ENCODE peak calls at places on chromosomes 1 and 21, in four cellular contexts. One of them, this sample, is unnamed.

GRCh38 chr1:238951809-238952208 is 434.6 kb upstream of the CHRM3 start:
- DNase-seq in uterus: no peak
- DNase-seq in suprapubic skin: no peak
- DNase-seq in endothelial cell: peak; percentile 30
- DNase-seq in this sample: peak; percentile 30

GRCh38 chr1:94101613-94101940 is 19.4 kb downstream of the ABCA4 start:
- DNase-seq in endothelial cell: no peak
- DNase-seq in suprapubic skin: no peak
- DNase-seq in uterus: peak; percentile 63
- DNase-seq in this sample: no peak

GRCh38 chr1:178645826-178646200 is 79.2 kb upstream of the RALGPS2 start:
- DNase-seq in endothelial cell: no peak
- DNase-seq in suprapubic skin: no peak
- DNase-seq in uterus: no peak
- DNase-seq in this sample: no peak

GRCh38 chr1:22879445-22879844 is 93.2 kb downstream of the LACTBL1 start:
- DNase-seq in endothelial cell: no peak
- DNase-seq in suprapubic skin: no peak
- DNase-seq in uterus: no peak
- DNase-seq in this sample: no peak

GRCh38 chr1:87325982-87326738 is 2.5 kb upstream of the LMO4 start:
- DNase-seq in suprapubic skin: no peak
- DNase-seq in endothelial cell: peak; percentile 56
- DNase-seq in uterus: no peak
- DNase-seq in this sample: no peak

GRCh38 chr1:43205671-43206070 is 33.5 kb downstream of the CFAP57 start:
- DNase-seq in uterus: no peak
- DNase-seq in suprapubic skin: no peak
- DNase-seq in endothelial cell: no peak
- DNase-seq in this sample: no peak

GRCh38 chr1:193210991-193211390 is 24.6 kb upstream of the B3GALT2 start:
- DNase-seq in uterus: no peak
- DNase-seq in endothelial cell: no peak
- DNase-seq in suprapubic skin: no peak
- DNase-seq in this sample: no peak

GRCh38 chr1:11749203-11749689 is 12.7 kb upstream of the C1orf167 start:
- DNase-seq in endothelial cell: peak; percentile 49
- DNase-seq in uterus: peak; percentile 37
- DNase-seq in suprapubic skin: no peak
- DNase-seq in this sample: peak; percentile 74

GRCh38 chr1:15188678-15189077 is 35.1 kb downstream of the TMEM51 start:
- DNase-seq in endothelial cell: no peak
- DNase-seq in suprapubic skin: no peak
- DNase-seq in uterus: no peak
- DNase-seq in this sample: no peak

GRCh38 chr1:151054971-151055547 is 4.4 kb downstream of the CDC42SE1 start:
- DNase-seq in suprapubic skin: no peak
- DNase-seq in endothelial cell: no peak
- DNase-seq in uterus: no peak
- DNase-seq in this sample: no peak

GRCh38 chr1:109790735-109791494 is 27.2 kb upstream of the EPS8L3 start:
- DNase-seq in suprapubic skin: peak; percentile 78
- DNase-seq in endothelial cell: peak; percentile 66
- DNase-seq in uterus: peak; percentile 27
- DNase-seq in this sample: no peak

GRCh38 chr1:21869620-21870121 is 57.6 kb downstream of the LDLRAD2 start:
- DNase-seq in suprapubic skin: peak; percentile 88
- DNase-seq in endothelial cell: no peak
- DNase-seq in uterus: peak; percentile 78
- DNase-seq in this sample: no peak

GRCh38 chr1:55064071-55064581 is 24.8 kb downstream of the PCSK9 start:
- DNase-seq in uterus: no peak
- DNase-seq in suprapubic skin: no peak
- DNase-seq in endothelial cell: no peak
- DNase-seq in this sample: no peak
- TF ChIP-seq CTCF in uterus: no peak
- TF ChIP-seq CTCF in suprapubic skin: no peak
- TF ChIP-seq CTCF in endothelial cell: peak; percentile 54
- TF ChIP-seq CTCF in this sample: peak; percentile 30

DNA sequence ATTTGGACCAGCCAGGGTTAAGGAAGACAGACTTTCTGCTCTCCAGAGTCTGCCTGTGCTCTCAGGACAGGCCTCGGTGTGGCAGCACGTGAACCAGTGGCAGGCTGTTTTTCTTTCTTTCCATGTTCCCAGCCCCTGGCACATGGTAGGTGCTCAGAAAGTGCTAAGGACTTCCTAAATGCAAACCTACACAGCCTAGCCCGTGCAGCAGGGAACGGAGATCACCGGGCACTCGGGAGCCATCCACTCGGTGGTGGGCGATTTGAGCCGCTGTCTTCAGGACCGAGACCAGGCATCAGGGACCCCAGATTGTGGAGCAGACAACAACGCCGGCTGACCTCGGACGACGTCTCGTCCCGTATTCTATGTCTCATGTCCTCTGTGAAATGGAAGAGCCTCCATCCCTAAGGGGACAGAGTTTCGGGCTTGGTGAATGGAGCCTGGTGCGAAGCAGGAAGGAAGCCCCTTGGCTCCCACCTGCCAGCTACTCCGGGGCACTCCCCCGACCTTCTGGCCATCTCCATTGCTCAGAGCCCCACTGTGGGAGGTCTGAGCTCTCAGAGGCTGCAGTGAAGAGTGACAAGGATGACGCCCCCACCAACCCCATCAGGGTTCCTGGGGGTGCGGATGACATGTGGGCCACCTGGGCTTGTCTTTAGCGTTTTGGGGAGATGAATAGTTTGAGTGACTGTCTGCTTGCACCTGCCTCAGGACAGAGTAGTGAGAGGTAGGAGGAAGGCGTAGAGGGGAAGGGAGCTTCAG is 43.0 kb upstream of the LBR start:
- DNase-seq in endothelial cell: no peak
- DNase-seq in uterus: peak; percentile 10
- DNase-seq in suprapubic skin: peak; percentile 78
- DNase-seq in this sample: no peak
- TF ChIP-seq CTCF in endothelial cell: no peak
- TF ChIP-seq CTCF in uterus: no peak
- TF ChIP-seq CTCF in suprapubic skin: no peak
- TF ChIP-seq CTCF in this sample: no peak

DNA sequence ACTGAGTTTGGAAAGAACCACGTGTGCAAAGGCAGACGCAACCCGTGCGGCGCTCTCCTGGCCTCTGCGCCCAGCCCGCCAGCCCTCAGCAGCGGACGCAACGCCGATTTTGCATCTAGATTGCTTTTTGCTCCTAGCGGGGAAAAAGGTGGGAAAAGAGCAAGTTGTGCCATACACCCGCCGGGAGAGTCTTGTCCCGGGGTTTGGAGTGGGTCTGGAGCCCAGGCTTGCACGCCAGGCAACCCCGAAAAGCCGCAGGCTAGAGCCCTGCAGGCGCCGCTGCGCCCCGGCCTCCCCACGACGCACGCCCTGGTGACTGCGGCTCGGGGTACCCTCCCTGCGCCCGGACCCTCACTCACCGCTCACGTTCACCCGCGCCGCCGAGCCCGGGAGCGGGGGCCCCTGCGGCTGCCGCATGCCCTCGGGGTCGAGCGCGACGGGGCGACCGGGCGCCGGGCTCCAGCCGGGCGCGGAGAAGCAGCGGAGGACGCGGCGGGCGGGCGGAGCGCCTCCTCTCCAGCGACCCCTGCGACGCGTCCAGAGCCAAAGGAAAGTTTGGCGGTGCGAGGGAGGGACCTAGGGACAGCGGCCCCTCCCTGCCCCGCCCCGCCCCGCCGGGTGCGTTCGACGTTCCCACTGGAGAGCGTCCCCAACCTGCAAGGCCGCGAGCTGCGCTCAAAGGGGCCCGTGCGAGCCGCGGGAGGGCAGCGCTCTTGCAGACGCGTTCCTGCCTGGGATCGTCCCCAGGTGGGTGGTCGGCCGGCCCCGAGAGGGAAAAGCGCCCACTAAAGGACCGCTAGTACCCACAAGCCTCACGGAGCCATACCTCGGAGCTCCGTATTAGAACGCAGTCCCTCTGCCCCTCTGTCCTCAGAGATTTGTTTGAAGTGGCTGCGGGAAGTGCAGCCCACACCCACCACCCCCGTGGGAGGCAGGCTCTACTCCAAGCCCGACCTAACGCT is at the start of gene LPAR3:
- DNase-seq in uterus: no peak
- DNase-seq in endothelial cell: peak; percentile 31
- DNase-seq in suprapubic skin: no peak
- DNase-seq in this sample: peak; percentile 52
- TF ChIP-seq CTCF in uterus: no peak
- TF ChIP-seq CTCF in endothelial cell: no peak
- TF ChIP-seq CTCF in suprapubic skin: no peak
- TF ChIP-seq CTCF in this sample: no peak

DNA sequence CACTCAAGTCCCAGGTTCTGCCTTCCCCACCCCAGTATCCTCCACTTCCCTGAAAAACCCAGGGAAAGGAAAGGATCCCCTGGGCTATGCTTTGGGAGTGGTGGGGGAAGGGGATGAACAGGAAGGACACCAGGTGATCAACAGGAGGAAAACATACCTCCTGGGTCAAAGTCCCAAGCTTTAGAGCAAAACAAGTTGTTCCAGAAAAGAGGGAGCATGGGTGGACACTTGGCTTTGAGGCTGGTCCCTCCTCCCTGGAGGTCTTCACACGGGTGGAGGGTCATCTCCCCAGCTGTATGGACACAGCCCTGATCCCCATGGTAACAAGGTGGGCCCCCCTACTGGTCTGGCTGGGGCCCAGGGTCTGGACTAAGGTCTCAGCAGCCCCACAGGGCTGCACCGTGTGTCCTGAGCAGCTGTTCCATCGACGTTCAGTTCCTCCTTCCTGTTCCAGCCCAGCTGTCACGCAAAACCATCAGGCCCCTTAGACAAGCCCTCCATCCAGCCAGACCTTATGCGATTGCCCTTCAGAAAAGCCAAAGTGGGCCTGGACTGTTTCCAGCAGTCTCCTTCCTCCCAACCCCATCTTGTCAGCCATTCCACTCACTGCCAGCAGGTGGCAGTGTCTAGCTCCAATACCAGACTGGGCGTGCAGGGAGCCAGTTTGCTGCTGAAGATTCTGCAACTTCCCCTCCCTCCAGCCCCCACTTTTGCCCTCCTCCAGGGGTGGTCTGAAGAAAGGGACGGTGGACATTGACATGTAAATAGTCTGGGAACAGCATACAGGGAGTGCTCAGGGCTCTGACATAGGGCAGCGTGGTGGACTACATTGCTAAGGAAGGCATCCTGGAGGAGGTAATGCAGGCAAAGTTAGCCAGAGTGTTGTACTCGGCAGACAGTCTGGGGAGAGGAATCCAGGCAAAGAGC is 2.9 kb upstream of the PDZK1IP1 start:
- DNase-seq in endothelial cell: peak; percentile 84
- DNase-seq in uterus: peak; percentile 70
- DNase-seq in suprapubic skin: peak; percentile 87
- DNase-seq in this sample: peak; percentile 87
- TF ChIP-seq CTCF in endothelial cell: peak; percentile 95
- TF ChIP-seq CTCF in uterus: peak; percentile 83
- TF ChIP-seq CTCF in suprapubic skin: peak; percentile 52
- TF ChIP-seq CTCF in this sample: peak; percentile 92

GRCh38 chr1:225418059-225418458 is 9.8 kb downstream of the LBR start:
- DNase-seq in uterus: no peak
- DNase-seq in suprapubic skin: no peak
- DNase-seq in endothelial cell: no peak
- DNase-seq in this sample: no peak

GRCh38 chr1:225422033-225422605 is 5.7 kb downstream of the LBR start:
- DNase-seq in suprapubic skin: no peak
- DNase-seq in uterus: no peak
- DNase-seq in endothelial cell: peak; percentile 35
- DNase-seq in this sample: no peak

GRCh38 chr1:225415307-225415706 is 12.5 kb downstream of the LBR start:
- DNase-seq in suprapubic skin: no peak
- DNase-seq in uterus: no peak
- DNase-seq in endothelial cell: no peak
- DNase-seq in this sample: no peak

GRCh38 chr1:225415967-225416745 is 11.7 kb downstream of the LBR start:
- DNase-seq in suprapubic skin: no peak
- DNase-seq in endothelial cell: no peak
- DNase-seq in uterus: no peak
- DNase-seq in this sample: no peak

GRCh38 chr1:225418598-225418997 is 9.2 kb downstream of the LBR start:
- DNase-seq in uterus: no peak
- DNase-seq in suprapubic skin: no peak
- DNase-seq in endothelial cell: no peak
- DNase-seq in this sample: no peak
- TF ChIP-seq CTCF in uterus: no peak
- TF ChIP-seq CTCF in suprapubic skin: no peak
- TF ChIP-seq CTCF in endothelial cell: no peak
- TF ChIP-seq CTCF in this sample: no peak

DNA sequence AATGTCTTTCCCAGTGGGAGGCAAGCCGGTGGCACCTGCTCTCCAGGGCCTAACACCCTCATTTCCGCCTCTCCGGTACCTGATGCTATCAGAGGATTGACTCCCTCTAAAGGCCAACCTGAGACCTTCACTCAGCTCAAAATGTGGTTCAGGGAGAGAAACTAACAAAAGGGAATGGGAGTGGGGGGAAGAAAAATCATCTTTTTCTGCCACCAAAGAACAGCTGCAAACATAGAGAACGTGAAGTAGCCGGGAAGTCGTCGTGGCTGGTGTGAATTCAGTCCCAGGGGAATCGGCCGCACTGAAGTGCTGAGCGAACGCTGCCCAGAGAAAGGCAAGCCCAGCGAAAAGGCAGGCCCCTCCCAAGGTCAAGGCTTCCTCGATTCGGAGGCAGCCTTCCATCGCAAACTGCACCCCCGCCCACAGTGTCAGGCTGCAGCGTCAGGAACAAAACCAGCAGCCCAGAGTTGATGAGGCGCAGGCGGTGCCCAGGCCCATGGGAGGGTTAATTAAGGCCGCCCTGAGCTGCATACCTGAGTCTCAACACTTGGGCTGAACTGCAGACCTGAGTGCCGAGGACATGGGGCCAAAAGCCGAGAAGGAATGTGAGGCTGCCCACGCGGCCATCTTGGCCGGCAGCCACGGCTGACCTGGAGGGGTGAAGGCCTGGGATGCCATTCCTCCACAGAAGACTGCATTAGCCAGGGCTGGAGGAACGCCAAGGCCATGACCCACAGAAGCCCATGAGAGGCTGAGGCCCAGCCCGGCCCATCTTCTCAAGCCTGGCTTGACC is 160.2 kb downstream of the PSMG1 start:
- DNase-seq in suprapubic skin: no peak
- DNase-seq in uterus: peak; percentile 59
- DNase-seq in endothelial cell: no peak
- DNase-seq in this sample: peak; percentile 44
- TF ChIP-seq CTCF in suprapubic skin: no peak
- TF ChIP-seq CTCF in uterus: peak; percentile 12
- TF ChIP-seq CTCF in endothelial cell: no peak
- TF ChIP-seq CTCF in this sample: no peak

GRCh38 chr1:34742667-34743270 is 12.1 kb upstream of the GJB5 start:
- DNase-seq in uterus: peak; percentile 69
- DNase-seq in suprapubic skin: no peak
- DNase-seq in endothelial cell: peak; percentile 98
- DNase-seq in this sample: peak; percentile 96
- TF ChIP-seq CTCF in uterus: peak; percentile 82
- TF ChIP-seq CTCF in suprapubic skin: peak; percentile 50
- TF ChIP-seq CTCF in endothelial cell: peak; percentile 84
- TF ChIP-seq CTCF in this sample: peak; percentile 94